ENCODE peak calls at places on chromosome 1, in seven cellular contexts. F is NT2/D1; W is CD4-positive, alpha-beta T cell; C is HCT116; S is fibroblast of the conjunctiva; G is NCI-H524; R is stimulated activated CD4-positive, alpha-beta T cell treated with anti-CD3 and anti-CD28 coated beads, Interleukin-15, amount 100 ng/mL, for 24 hours. Q is an unnamed sample.

GRCh38 chr1:45925728-45926287 is 122.4 kb downstream of the MAST2 start:
- DNase-seq in F (no peak), W (no peak), C (no peak), S (no peak), G (no peak), R (no peak), Q (no peak)

GRCh38 chr1:108512239-108513071 is 47.4 kb upstream of the EEIG2 start:
- DNase-seq in F (peak; percentile 25), W (no peak), C (peak; percentile 15), S (peak; percentile 24), G (no peak), R (no peak), Q (no peak)

GRCh38 chr1:185594786-185595410 is 139.3 kb upstream of the HMCN1 start:
- DNase-seq in F (no peak), W (no peak), C (no peak), S (no peak), G (no peak), R (no peak), Q (no peak)

GRCh38 chr1:168454211-168454815 is 89.5 kb downstream of the XCL2 start:
- DNase-seq in F (no peak), W (no peak), C (no peak), S (no peak), G (no peak), R (no peak), Q (no peak)

GRCh38 chr1:15005116-15005515 is 148.4 kb upstream of the TMEM51 start:
- DNase-seq in F (no peak), W (no peak), C (no peak), S (no peak), G (peak; percentile 28), R (no peak), Q (no peak)

GRCh38 chr1:61083799-61084385 is 1.5 kb downstream of the NFIA start:
- DNase-seq in F (no peak), W (no peak), C (no peak), S (no peak), G (no peak), R (no peak), Q (no peak)

GRCh38 chr1:170663441-170664282 is at the start of gene PRRX1:
- DNase-seq in F (no peak), W (no peak), C (no peak), S (no peak), G (peak; percentile 38), R (no peak), Q (no peak)

GRCh38 chr1:161226759-161227158 is 899 bp downstream of the TOMM40L start:
- DNase-seq in F (no peak), W (no peak), C (no peak), S (no peak), G (no peak), R (no peak), Q (no peak)

GRCh38 chr1:19250629-19251304 is 557 bp downstream of the EMC1 start:
- DNase-seq in F (no peak), W (no peak), C (no peak), S (no peak), G (no peak), R (no peak), Q (no peak)

GRCh38 chr1:175673236-175674150 is 69.9 kb downstream of the TNR start:
- DNase-seq in F (peak; percentile 57), W (no peak), C (no peak), S (no peak), G (no peak), R (no peak), Q (no peak)

GRCh38 chr1:223803211-223803610 is 42.5 kb downstream of the TP53BP2 start:
- DNase-seq in F (no peak), W (no peak), C (no peak), S (no peak), G (no peak), R (no peak), Q (no peak)

GRCh38 chr1:67162954-67163353 is 3.3 kb upstream of the IL23R start:
- DNase-seq in F (no peak), W (no peak), C (peak; percentile 61), S (no peak), G (no peak), R (peak; percentile 66), Q (no peak)

GRCh38 chr1:61980561-61980960 is 214.1 kb upstream of the L1TD1 start:
- DNase-seq in F (no peak), W (no peak), C (no peak), S (peak; percentile 1), G (no peak), R (peak; percentile 15), Q (no peak)

GRCh38 chr1:24111264-24111997 is 504 bp downstream of the MYOM3 start:
- DNase-seq in F (no peak), W (no peak), C (no peak), S (no peak), G (no peak), R (no peak), Q (no peak)

GRCh38 chr1:119359730-119360129 is 8.9 kb upstream of the HAO2 start:
- DNase-seq in F (no peak), W (no peak), C (no peak), S (no peak), G (no peak), R (no peak), Q (no peak)

GRCh38 chr1:23286401-23286800 is 57.7 kb downstream of the HNRNPR start:
- DNase-seq in F (no peak), W (no peak), C (no peak), S (no peak), G (no peak), R (no peak), Q (no peak)

GRCh38 chr1:248873409-248873992 is 14.6 kb upstream of the ZNF692 start:
- DNase-seq in F (peak; percentile 94), W (peak; percentile 89), C (peak; percentile 93), S (peak; percentile 97), G (peak; percentile 91), R (peak; percentile 95), Q (peak; percentile 66)

GRCh38 chr1:183167676-183168075 is 18.4 kb upstream of the LAMC2 start:
- DNase-seq in F (no peak), W (no peak), C (no peak), S (no peak), G (no peak), R (no peak), Q (no peak)

GRCh38 chr1:156948708-156949107 is 28.3 kb downstream of the LRRC71 start:
- DNase-seq in F (no peak), W (no peak), C (no peak), S (no peak), G (no peak), R (no peak), Q (no peak)

GRCh38 chr1:204946640-204947039 is 76.0 kb downstream of the NFASC start:
- DNase-seq in F (no peak), W (no peak), C (no peak), S (no peak), G (no peak), R (no peak), Q (no peak)

GRCh38 chr1:228082975-228083870 is 715 bp downstream of the ARF1 start:
- DNase-seq in F (no peak), W (no peak), C (no peak), S (no peak), G (no peak), R (peak; percentile 46), Q (no peak)

GRCh38 chr1:58158006-58158405 is 388.5 kb downstream of the OMA1 start:
- DNase-seq in F (peak; percentile 35), W (no peak), C (no peak), S (no peak), G (no peak), R (no peak), Q (no peak)

GRCh38 chr1:207752456-207753132 is 740 bp downstream of the CD46 start:
- DNase-seq in F (no peak), W (no peak), C (no peak), S (no peak), G (peak; percentile 7), R (peak; percentile 62), Q (no peak)

GRCh38 chr1:33295450-33296081 is 25.3 kb downstream of the A3GALT2 start:
- DNase-seq in F (peak; percentile 87), W (peak; percentile 83), C (peak; percentile 47), S (peak; percentile 63), G (peak; percentile 55), R (peak; percentile 90), Q (no peak)

GRCh38 chr1:225710804-225711203 is 57.9 kb upstream of the ENAH start:
- DNase-seq in F (no peak), W (no peak), C (peak; percentile 82), S (peak; percentile 37), G (no peak), R (no peak), Q (no peak)

GRCh38 chr1:2607681-2608041 is 21.1 kb downstream of the PRXL2B start:
- DNase-seq in F (no peak), W (no peak), C (no peak), S (no peak), G (no peak), R (no peak), Q (no peak)

GRCh38 chr1:158078569-158079080 is 85.2 kb downstream of the KIRREL1 start:
- DNase-seq in F (no peak), W (no peak), C (no peak), S (no peak), G (no peak), R (no peak), Q (no peak)

GRCh38 chr1:193971595-193971994 is 785.2 kb upstream of the B3GALT2 start:
- DNase-seq in F (no peak), W (no peak), C (no peak), S (no peak), G (no peak), R (no peak), Q (no peak)

GRCh38 chr1:239434181-239434580 is 47.8 kb downstream of the CHRM3 start:
- DNase-seq in F (no peak), W (no peak), C (no peak), S (no peak), G (no peak), R (no peak), Q (no peak)